ENCODE peak calls at places on chromosomes 12 and 14, in four cellular contexts. F, K, A and P are unnamed samples.

GRCh38 chr12:49198431-49199155 is 9.7 kb upstream of the TUBA1A start:
- DNase-seq in F (peak; percentile 93), K (no peak), A (no peak), P (no peak)

GRCh38 chr12:66235626-66236281 is 46.7 kb downstream of the IRAK3 start:
- DNase-seq in F (peak; percentile 28), K (no peak), A (no peak), P (no peak)

GRCh38 chr12:16474801-16475200 is 127.4 kb downstream of the MGST1 start:
- DNase-seq in F (no peak), K (no peak), A (no peak), P (no peak)

GRCh38 chr12:24759155-24759554 is 189.7 kb downstream of the BCAT1 start:
- DNase-seq in F (peak; percentile 38), K (no peak), A (no peak), P (no peak)

GRCh38 chr12:82279597-82279996 is 78.6 kb downstream of the CCDC59 start:
- DNase-seq in F (no peak), K (no peak), A (no peak), P (no peak)

GRCh38 chr12:29088611-29089219 is 60.4 kb upstream of the FAR2 start:
- DNase-seq in F (peak; percentile 37), K (no peak), A (no peak), P (no peak)

GRCh38 chr12:52657305-52657902 is 5.4 kb upstream of the KRT2 start:
- DNase-seq in F (no peak), K (no peak), A (no peak), P (no peak)

GRCh38 chr14:35046751-35047536 is 872 bp downstream of the FAM177A1 start:
- DNase-seq in F (peak; percentile 15), K (peak; percentile 59), A (peak; percentile 58), P (no peak)

GRCh38 chr14:91311284-91311662 is 66.8 kb upstream of the GPR68 start:
- DNase-seq in F (no peak), K (no peak), A (no peak), P (no peak)

GRCh38 chr12:72228424-72228823 is 43.7 kb upstream of the TRHDE start:
- DNase-seq in F (peak; percentile 3), K (no peak), A (no peak), P (no peak)

GRCh38 chr14:70192915-70193314 is 4.2 kb upstream of the SLC8A3 start:
- DNase-seq in F (no peak), K (no peak), A (no peak), P (no peak)

GRCh38 chr12:3017281-3017680 is 58.1 kb downstream of the TEAD4 start:
- DNase-seq in F (no peak), K (no peak), A (no peak), P (no peak)

GRCh38 chr12:27422697-27423096 is 23.8 kb upstream of the SMCO2 start:
- DNase-seq in F (no peak), K (no peak), A (no peak), P (no peak)

GRCh38 chr12:14026536-14026935 is 45.1 kb upstream of the GRIN2B start:
- DNase-seq in F (no peak), K (no peak), A (no peak), P (no peak)

GRCh38 chr12:124464062-124464461 is 103.3 kb downstream of the NCOR2 start:
- DNase-seq in F (no peak), K (no peak), A (no peak), P (no peak)

GRCh38 chr12:47995976-47996375 is 8.3 kb downstream of the COL2A1 start:
- DNase-seq in F (peak; percentile 63), K (no peak), A (peak; percentile 65), P (no peak)

GRCh38 chr12:55934343-55934742 is 3.4 kb downstream of the DGKA start:
- DNase-seq in F (peak; percentile 66), K (no peak), A (no peak), P (no peak)

GRCh38 chr14:50303744-50304471 is 8.1 kb downstream of the L2HGDH start:
- DNase-seq in F (peak; percentile 43), K (peak; percentile 47), A (peak; percentile 73), P (no peak)

GRCh38 chr14:61568572-61569011 is 126.7 kb upstream of the HIF1A start:
- DNase-seq in F (no peak), K (no peak), A (peak; percentile 72), P (no peak)

GRCh38 chr12:127230843-127231260 is 1036.1 kb upstream of the TMEM132C start:
- DNase-seq in F (peak; percentile 96), K (no peak), A (no peak), P (no peak)

GRCh38 chr12:3336606-3337311 is 154.2 kb upstream of the PRMT8 start:
- DNase-seq in F (peak; percentile 8), K (no peak), A (peak; percentile 34), P (no peak)

GRCh38 chr14:32366256-32366655 is 37.2 kb downstream of the AKAP6 start:
- DNase-seq in F (peak; percentile 67), K (no peak), A (no peak), P (no peak)
- TF ChIP-seq CTCF in F (peak; percentile 12), K (no peak), A (no peak), P (peak; percentile 37)

DNA sequence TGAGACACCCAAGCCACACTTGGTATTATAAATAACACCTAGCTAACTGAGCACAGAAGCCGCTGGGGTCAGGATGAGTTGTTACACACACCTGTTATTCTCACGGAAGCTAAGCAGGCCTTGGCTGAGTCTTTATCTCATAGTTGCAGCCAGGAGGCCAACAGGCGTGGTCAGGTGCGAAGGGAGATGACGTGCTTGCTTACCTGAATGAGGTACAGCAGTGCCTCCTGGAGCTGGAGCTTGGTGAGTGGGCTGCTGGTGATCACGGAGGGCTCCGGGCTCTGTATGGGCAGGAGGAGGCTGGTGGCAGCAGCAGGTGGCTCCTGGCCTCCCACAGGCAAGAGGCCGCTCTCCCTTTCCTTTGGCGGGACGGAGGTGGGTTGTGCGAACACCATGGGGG is 30.4 kb upstream of the CACNA2D4 start:
- DNase-seq in F (no peak), K (no peak), A (peak; percentile 50), P (no peak)
- TF ChIP-seq CTCF in F (no peak), K (no peak), A (no peak), P (no peak)

GRCh38 chr12:1630827-1631591 is 2.0 kb downstream of the WNT5B start:
- DNase-seq in F (no peak), K (no peak), A (no peak), P (no peak)

GRCh38 chr12:1630081-1630826 is 1.2 kb downstream of the WNT5B start:
- DNase-seq in F (no peak), K (peak; percentile 36), A (peak; percentile 39), P (no peak)

GRCh38 chr12:1632702-1633101 is 3.7 kb downstream of the WNT5B start:
- DNase-seq in F (no peak), K (no peak), A (no peak), P (no peak)

GRCh38 chr12:1628671-1629337 is at the start of gene WNT5B:
- DNase-seq in F (no peak), K (no peak), A (no peak), P (no peak)

GRCh38 chr12:1629338-1630080 is 478 bp downstream of the WNT5B start:
- DNase-seq in F (no peak), K (no peak), A (no peak), P (no peak)
- TF ChIP-seq CTCF in F (peak; percentile 23), K (no peak), A (no peak), P (no peak)

GRCh38 chr12:61365001-61365400 is 895.2 kb upstream of the USP15 start:
- DNase-seq in F (no peak), K (no peak), A (no peak), P (no peak)

GRCh38 chr12:61362037-61362436 is 898.2 kb upstream of the USP15 start:
- DNase-seq in F (no peak), K (no peak), A (no peak), P (no peak)

DNA sequence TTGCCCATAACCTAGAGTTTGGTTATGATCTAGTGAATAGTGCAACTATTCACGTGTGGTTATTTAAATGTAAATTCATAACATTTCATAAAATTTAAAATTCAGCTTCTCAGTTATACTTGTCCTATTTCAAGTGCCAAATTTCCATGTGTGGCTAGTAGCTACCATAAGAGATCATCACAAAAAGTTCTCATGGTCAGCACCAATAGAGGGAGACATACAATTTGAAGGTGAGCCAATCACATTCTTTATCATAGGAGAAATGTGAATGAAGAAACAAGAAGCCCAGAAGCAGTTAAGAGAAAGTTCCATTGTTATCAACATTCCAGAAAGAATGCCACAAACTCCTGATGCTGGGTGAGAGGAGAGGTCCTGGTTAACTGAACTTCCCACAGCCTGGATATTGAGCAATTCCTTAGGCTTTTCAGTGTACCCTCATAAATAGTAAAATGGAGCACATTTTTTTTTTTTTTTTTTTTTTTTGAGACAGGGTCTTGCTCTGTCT is 892.9 kb upstream of the USP15 start:
- DNase-seq in F (no peak), K (no peak), A (no peak), P (no peak)
- TF ChIP-seq CTCF in F (no peak), K (no peak), A (no peak), P (no peak)

GRCh38 chr12:100484891-100485511 is 11.3 kb downstream of the NR1H4 start:
- DNase-seq in F (no peak), K (no peak), A (no peak), P (no peak)
- TF ChIP-seq CTCF in F (no peak), K (no peak), A (no peak), P (no peak)

GRCh38 chr14:92325835-92326234 is 2.9 kb downstream of the SLC24A4 start:
- DNase-seq in F (no peak), K (no peak), A (no peak), P (no peak)
- TF ChIP-seq CTCF in F (no peak), K (no peak), A (no peak), P (no peak)

DNA sequence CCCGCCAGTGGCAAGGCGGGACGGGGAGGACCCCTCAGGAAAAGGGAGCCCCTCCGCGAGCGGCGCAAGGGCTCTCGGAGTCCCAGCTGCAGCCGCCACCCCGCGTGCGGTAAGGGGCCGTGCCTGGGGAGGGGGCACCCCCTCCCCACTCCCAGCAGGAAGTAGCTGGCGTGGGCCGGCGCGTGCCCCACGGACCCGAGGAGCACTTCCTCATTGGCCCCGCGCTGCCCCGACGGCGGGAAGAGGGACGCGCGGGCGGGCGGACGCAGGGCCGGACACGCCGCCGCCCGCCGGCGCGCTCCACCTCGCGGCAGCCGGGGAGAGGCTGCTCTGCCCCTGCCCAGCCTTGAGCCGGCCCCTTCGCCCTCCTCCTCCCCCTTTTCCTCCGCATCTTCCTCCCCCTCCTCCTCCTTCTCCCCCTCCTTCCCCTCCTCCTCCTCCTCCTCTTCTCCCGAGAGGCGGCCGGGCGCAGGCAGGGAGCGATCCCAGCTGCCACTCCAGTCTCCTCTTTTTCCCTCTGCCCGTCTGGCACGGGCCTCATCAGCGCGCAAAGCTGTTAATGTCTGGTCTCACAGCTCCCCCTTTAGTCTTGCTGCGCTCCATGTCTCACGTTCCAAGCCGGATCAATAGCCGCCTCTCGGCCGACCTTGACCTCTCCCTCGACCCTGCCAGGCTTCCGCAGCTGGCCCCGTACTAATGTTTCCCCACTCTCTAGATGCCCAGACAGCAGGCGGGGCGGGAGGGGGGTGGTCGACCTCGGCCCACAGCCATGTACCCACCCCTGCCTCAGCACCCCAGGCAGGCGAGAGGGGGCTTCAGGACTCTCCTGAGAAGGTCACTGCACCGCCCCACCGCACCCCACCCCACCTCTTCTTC is 2.6 kb upstream of the BCL11B start:
- DNase-seq in F (peak; percentile 32), K (no peak), A (peak; percentile 29), P (peak; percentile 72)
- TF ChIP-seq CTCF in F (no peak), K (no peak), A (no peak), P (peak; percentile 80)

GRCh38 chr12:132502149-132502881 is 12.4 kb downstream of the FBRSL1 start:
- DNase-seq in F (no peak), K (no peak), A (no peak), P (peak; percentile 72)
- TF ChIP-seq CTCF in F (no peak), K (no peak), A (no peak), P (no peak)